ENCODE peak calls at places on chromosomes 16 and 17, in nine cellular contexts. B, G, Z, H, T, S, X, N and E are unnamed samples.

GRCh38 chr17:34990921-34991365 is 10.6 kb downstream of the LIG3 start:
- DNase-seq in Z (no peak), G (no peak), S (peak), N (no peak), T (no peak), B (no peak), X (no peak), H (no peak), E (no peak)

GRCh38 chr17:64936117-64936516 is 16.8 kb upstream of the LRRC37A3 start:
- DNase-seq in Z (no peak), X (no peak), H (no peak), T (no peak), B (no peak), G (no peak), N (no peak), S (no peak), E (no peak)

GRCh38 chr17:55402374-55402773 is 19.3 kb downstream of the MMD start:
- DNase-seq in G (peak), S (no peak), T (no peak), N (no peak), X (no peak), H (no peak), B (no peak), Z (peak), E (no peak)

GRCh38 chr17:49514374-49514738 is 19.3 kb downstream of the NGFR start:
- DNase-seq in B (no peak), N (peak), X (peak), T (no peak), Z (no peak), H (peak), G (no peak), S (peak), E (no peak)

GRCh38 chr17:50768348-50768761 is 1.0 kb upstream of the ANKRD40CL start:
- DNase-seq in N (no peak), S (no peak), B (no peak), T (no peak), X (no peak), Z (no peak), G (no peak), H (peak), E (peak)

GRCh38 chr17:34259151-34259550 is 4.1 kb downstream of the CCL2 start:
- DNase-seq in B (no peak), N (peak), H (no peak), Z (peak), S (no peak), T (no peak), G (peak), X (no peak), E (no peak)

GRCh38 chr16:8678068-8678927 is 3.9 kb downstream of the ABAT start:
- DNase-seq in S (no peak), G (peak), Z (peak), H (no peak), T (no peak), B (no peak), X (peak), N (peak), E (no peak)

GRCh38 chr17:42413464-42414040 is 9.5 kb downstream of the CAVIN1 start:
- DNase-seq in T (no peak), X (no peak), N (peak), Z (no peak), S (no peak), G (no peak), B (no peak), H (no peak), E (no peak)

GRCh38 chr16:30407794-30408534 is 558 bp downstream of the ZNF771 start:
- DNase-seq in N (peak), G (peak), H (no peak), T (no peak), B (no peak), S (no peak), X (no peak), Z (no peak), E (no peak)

GRCh38 chr17:28812980-28813377 is 29.6 kb downstream of the FAM222B start:
- DNase-seq in B (no peak), X (no peak), G (no peak), N (no peak), S (no peak), T (no peak), H (no peak), Z (peak), E (no peak)

GRCh38 chr16:69820926-69821541 is 58.9 kb downstream of the WWP2 start:
- DNase-seq in X (no peak), B (no peak), T (peak), S (no peak), N (peak), G (no peak), Z (no peak), H (peak), E (no peak)

GRCh38 chr17:13362341-13363122 is 239.2 kb downstream of the HS3ST3A1 start:
- DNase-seq in Z (peak), T (no peak), G (peak), S (no peak), N (peak), B (no peak), X (peak), H (no peak), E (no peak)

GRCh38 chr16:69892378-69892777 is 58.8 kb upstream of the CLEC18A start:
- DNase-seq in H (no peak), Z (no peak), T (no peak), B (no peak), G (no peak), N (no peak), S (no peak), X (no peak), E (no peak)

GRCh38 chr16:2614761-2615191 is 67.5 kb upstream of the KCTD5 start:
- DNase-seq in H (no peak), X (no peak), S (no peak), G (no peak), Z (no peak), T (no peak), N (no peak), B (no peak), E (peak)

GRCh38 chr17:18362509-18363020 is 785 bp downstream of the SHMT1 start:
- DNase-seq in N (peak), S (peak), T (no peak), G (peak), B (no peak), H (peak), Z (peak), X (peak), E (peak)

GRCh38 chr17:76989519-76989918 is 121.3 kb downstream of the MGAT5B start:
- DNase-seq in S (no peak), B (no peak), T (no peak), G (no peak), N (no peak), X (no peak), Z (no peak), H (no peak), E (no peak)

GRCh38 chr16:54808890-54809289 is 121.8 kb upstream of the IRX5 start:
- DNase-seq in B (no peak), Z (no peak), G (no peak), H (no peak), N (no peak), S (no peak), T (no peak), X (no peak), E (no peak)

GRCh38 chr16:88306860-88307545 is 75.8 kb upstream of the ZNF469 start:
- DNase-seq in X (peak), N (peak), S (no peak), G (peak), T (no peak), B (no peak), H (no peak), Z (peak), E (no peak)

GRCh38 chr17:34312080-34312479 is 7.2 kb upstream of the CCL8 start:
- DNase-seq in Z (no peak), X (peak), G (no peak), N (peak), T (no peak), B (no peak), H (no peak), S (no peak), E (no peak)

GRCh38 chr17:40348136-40348504 is 16.4 kb downstream of the GJD3 start:
- DNase-seq in B (no peak), S (no peak), H (no peak), N (no peak), Z (no peak), X (no peak), G (no peak), T (no peak), E (no peak)

GRCh38 chr16:62967606-62968005 is 931.4 kb upstream of the CDH8 start:
- DNase-seq in B (no peak), N (no peak), T (no peak), G (no peak), Z (peak), S (no peak), H (no peak), X (no peak), E (no peak)

GRCh38 chr16:53220585-53220984 is 165.8 kb downstream of the CHD9 start:
- DNase-seq in H (no peak), B (no peak), Z (no peak), S (peak), G (no peak), X (peak), N (peak), T (no peak), E (no peak)

GRCh38 chr17:76523084-76524037 is 14.1 kb downstream of the CYGB start:
- DNase-seq in B (peak), N (peak), S (peak), X (no peak), T (peak), G (peak), H (peak), Z (peak), E (peak)

GRCh38 chr17:28648698-28649097 is 3.7 kb upstream of the BLTP2 start:
- DNase-seq in X (no peak), H (no peak), Z (no peak), S (no peak), B (no peak), N (no peak), T (no peak), G (no peak), E (no peak)

GRCh38 chr17:18332909-18333489 is 17.9 kb downstream of the SMCR8 start:
- DNase-seq in Z (no peak), G (no peak), T (no peak), H (no peak), S (no peak), B (no peak), N (peak), X (no peak), E (no peak)

GRCh38 chr16:87955302-87956168 is 4.3 kb downstream of the BANP start:
- DNase-seq in S (no peak), Z (no peak), X (no peak), N (peak), T (no peak), H (no peak), G (no peak), B (no peak), E (no peak)

GRCh38 chr17:73262676-73263642 is 1.3 kb upstream of the CPSF4L start:
- DNase-seq in Z (no peak), H (no peak), G (no peak), S (no peak), X (no peak), N (no peak), T (no peak), B (no peak), E (no peak)

GRCh38 chr17:56918916-56919315 is 5.1 kb upstream of the TRIM25 start:
- DNase-seq in N (peak), S (no peak), H (no peak), X (no peak), T (no peak), B (no peak), G (no peak), Z (peak), E (no peak)

GRCh38 chr16:24668481-24669001 is 60.9 kb upstream of the TNRC6A start:
- DNase-seq in S (no peak), Z (peak), B (peak), G (peak), H (no peak), X (no peak), N (peak), T (peak), E (no peak)

GRCh38 chr17:47871048-47871447 is 20.1 kb upstream of the SP6 start:
- DNase-seq in G (no peak), X (no peak), T (no peak), B (no peak), H (no peak), Z (no peak), N (no peak), S (no peak), E (no peak)

GRCh38 chr17:7279453-7279852 is 2.1 kb upstream of the SLC2A4 start:
- DNase-seq in X (no peak), G (no peak), H (no peak), T (no peak), N (no peak), S (no peak), B (no peak), Z (no peak), E (no peak)